ENCODE peak calls at places on chromosomes 4 and X, in ten cellular contexts. C, P, X, Y, T, N, U, D, G and B are unnamed samples.

GRCh38 chr4:7666011-7666410 is 231.3 kb upstream of the PSAPL1 start:
- DNase-seq in C (no peak), P (no peak), X (no peak), Y (no peak), T (no peak), N (no peak), U (no peak), D (no peak), G (no peak), B (no peak)

GRCh38 chr4:182074842-182075241 is 168.4 kb upstream of the TENM3 start:
- DNase-seq in C (no peak), P (no peak), X (no peak), Y (no peak), T (no peak), N (no peak), U (no peak), D (no peak), G (no peak), B (no peak)

GRCh38 chr4:20318011-20318898 is 66.5 kb downstream of the SLIT2 start:
- DNase-seq in C (no peak), P (no peak), X (no peak), Y (no peak), T (no peak), N (no peak), U (no peak), D (no peak), G (no peak), B (no peak)

GRCh38 chrX:134604701-134605271 is 53.5 kb downstream of the PLAC1 start:
- DNase-seq in C (no peak), P (no peak), X (no peak), Y (peak), T (no peak), N (no peak), U (no peak), D (no peak), G (no peak), B (no peak)

GRCh38 chrX:122269243-122269781 is 914.8 kb upstream of the GRIA3 start:
- DNase-seq in C (no peak), P (no peak), X (no peak), Y (no peak), T (no peak), N (no peak), U (no peak), D (no peak), G (no peak), B (no peak)

GRCh38 chr4:5654791-5655190 is 53.6 kb downstream of the EVC2 start:
- DNase-seq in C (no peak), P (no peak), X (no peak), Y (no peak), T (no peak), N (no peak), U (no peak), D (no peak), G (no peak), B (no peak)

GRCh38 chr4:150389896-150390530 is 191.9 kb upstream of the MAB21L2 start:
- DNase-seq in C (no peak), P (no peak), X (no peak), Y (no peak), T (no peak), N (no peak), U (no peak), D (no peak), G (no peak), B (no peak)

GRCh38 chrX:150694738-150695410 is 1.7 kb downstream of the MTMR1 start:
- DNase-seq in C (peak), P (peak), X (no peak), Y (peak), T (peak), N (no peak), U (no peak), D (peak), G (no peak), B (no peak)

GRCh38 chrX:54639018-54639345 is 109.0 kb downstream of the GNL3L start:
- DNase-seq in C (no peak), P (no peak), X (no peak), Y (no peak), T (no peak), N (no peak), U (no peak), D (no peak), G (no peak), B (no peak)

GRCh38 chr4:23877758-23878229 is 12.1 kb downstream of the PPARGC1A start:
- DNase-seq in C (no peak), P (no peak), X (no peak), Y (peak), T (no peak), N (no peak), U (no peak), D (no peak), G (no peak), B (no peak)

GRCh38 chr4:60934896-60935295 is 265.2 kb upstream of the ADGRL3 start:
- DNase-seq in C (no peak), P (no peak), X (no peak), Y (no peak), T (no peak), N (no peak), U (peak), D (no peak), G (no peak), B (no peak)